ENCODE peak calls at places on chromosomes 3 and 15, in four cellular contexts. F, J, R and T are unnamed samples.

GRCh38 chr15:56805466-56806146 is 72.3 kb upstream of the ZNF280D start:
- DNase-seq in F (no peak), J (peak), R (no peak), T (peak)

GRCh38 chr3:5195605-5196004 is 8.1 kb downstream of the EDEM1 start:
- DNase-seq in F (no peak), J (peak), R (no peak), T (peak)

GRCh38 chr3:163058190-163058854 is 1561.7 kb downstream of the OTOL1 start:
- DNase-seq in F (no peak), J (no peak), R (no peak), T (no peak)

GRCh38 chr15:53830707-53831386 is 71.4 kb upstream of the WDR72 start:
- DNase-seq in F (no peak), J (no peak), R (no peak), T (no peak)

GRCh38 chr3:24550588-24550987 is 55.9 kb upstream of the THRB start:
- DNase-seq in F (no peak), J (no peak), R (no peak), T (no peak)

GRCh38 chr15:71629761-71630499 is 180.4 kb upstream of the NR2E3 start:
- DNase-seq in F (no peak), J (peak), R (no peak), T (no peak)

GRCh38 chr15:39976291-39977274 is 42.7 kb downstream of the EIF2AK4 start:
- DNase-seq in F (peak), J (peak), R (no peak), T (no peak)

GRCh38 chr3:107028626-107029025 is 348.6 kb upstream of the CCDC54 start:
- DNase-seq in F (no peak), J (no peak), R (no peak), T (no peak)

GRCh38 chr15:92077353-92078080 is 224.0 kb downstream of the SLCO3A1 start:
- DNase-seq in F (no peak), J (peak), R (peak), T (peak)